ENCODE peak calls at places on chromosome 12, in five cellular contexts. E is GM12864, A is foreskin fibroblast, O is HCT116, I is sigmoid colon. B is an unnamed sample.

GRCh38 chr12:67720383-67720856 is 71.9 kb downstream of the DYRK2 start:
- DNase-seq in E (no peak), A (peak), O (no peak), I (peak), B (no peak)

GRCh38 chr12:40647651-40648050 is 44.6 kb upstream of the CNTN1 start:
- DNase-seq in E (no peak), A (no peak), O (peak), I (no peak), B (no peak)

GRCh38 chr12:93137656-93138612 is 208.8 kb upstream of the EEA1 start:
- DNase-seq in E (no peak), A (peak), O (peak), I (no peak), B (peak)

GRCh38 chr12:123937707-123938600 is 34.7 kb downstream of the CCDC92 start:
- DNase-seq in E (no peak), A (no peak), O (no peak), I (no peak), B (no peak)

GRCh38 chr12:8687846-8688601 is 9.8 kb upstream of the RIMKLB start:
- DNase-seq in E (no peak), A (peak), O (peak), I (peak), B (peak)

GRCh38 chr12:104750061-104750460 is 208.0 kb downstream of the SLC41A2 start:
- DNase-seq in E (peak), A (peak), O (no peak), I (no peak), B (peak)

GRCh38 chr12:132190012-132190755 is 45.9 kb downstream of the NOC4L start:
- DNase-seq in E (no peak), A (no peak), O (no peak), I (no peak), B (peak)

GRCh38 chr12:50647479-50647878 is 116.4 kb upstream of the ATF1 start:
- DNase-seq in E (no peak), A (peak), O (peak), I (no peak), B (no peak)

GRCh38 chr12:93813972-93814821 is 137.0 kb downstream of the CRADD start:
- DNase-seq in E (no peak), A (peak), O (no peak), I (peak), B (peak)

GRCh38 chr12:6233121-6233971 is 33.1 kb downstream of the CD9 start:
- DNase-seq in E (no peak), A (peak), O (no peak), I (no peak), B (no peak)

GRCh38 chr12:61291647-61292046 is 968.6 kb upstream of the USP15 start:
- DNase-seq in E (no peak), A (no peak), O (no peak), I (no peak), B (no peak)

GRCh38 chr12:104604070-104604994 is 147.6 kb downstream of the CHST11 start:
- DNase-seq in E (peak), A (peak), O (peak), I (peak), B (peak)

GRCh38 chr12:125185740-125186470 is 120.7 kb downstream of the AACS start:
- DNase-seq in E (peak), A (peak), O (peak), I (peak), B (peak)

GRCh38 chr12:68063900-68064590 is 74.8 kb downstream of the IFNG-AS1 start:
- DNase-seq in E (no peak), A (no peak), O (no peak), I (no peak), B (no peak)

GRCh38 chr12:121494093-121494787 is 86.6 kb downstream of the KDM2B start:
- DNase-seq in E (no peak), A (no peak), O (peak), I (no peak), B (peak)

GRCh38 chr12:67916266-67916970 is 72.8 kb upstream of the IFNG-AS1 start:
- DNase-seq in E (no peak), A (peak), O (no peak), I (no peak), B (peak)

GRCh38 chr12:3172124-3173007 is 95.2 kb downstream of the TSPAN9 start:
- DNase-seq in E (no peak), A (no peak), O (no peak), I (no peak), B (no peak)

GRCh38 chr12:70443274-70443673 is 77.2 kb downstream of the KCNMB4 start:
- DNase-seq in E (no peak), A (no peak), O (no peak), I (no peak), B (no peak)

GRCh38 chr12:82474181-82474797 is 116.0 kb downstream of the METTL25 start:
- DNase-seq in E (no peak), A (no peak), O (no peak), I (no peak), B (peak)

GRCh38 chr12:115261691-115262398 is 577.9 kb upstream of the TBX3 start:
- DNase-seq in E (no peak), A (peak), O (no peak), I (no peak), B (peak)

GRCh38 chr12:129531004-129531403 is 372.8 kb downstream of the TMEM132D start:
- DNase-seq in E (no peak), A (no peak), O (no peak), I (no peak), B (peak)

GRCh38 chr12:93886533-93887511 is 209.6 kb downstream of the CRADD start:
- DNase-seq in E (no peak), A (peak), O (no peak), I (no peak), B (no peak)

DNA sequence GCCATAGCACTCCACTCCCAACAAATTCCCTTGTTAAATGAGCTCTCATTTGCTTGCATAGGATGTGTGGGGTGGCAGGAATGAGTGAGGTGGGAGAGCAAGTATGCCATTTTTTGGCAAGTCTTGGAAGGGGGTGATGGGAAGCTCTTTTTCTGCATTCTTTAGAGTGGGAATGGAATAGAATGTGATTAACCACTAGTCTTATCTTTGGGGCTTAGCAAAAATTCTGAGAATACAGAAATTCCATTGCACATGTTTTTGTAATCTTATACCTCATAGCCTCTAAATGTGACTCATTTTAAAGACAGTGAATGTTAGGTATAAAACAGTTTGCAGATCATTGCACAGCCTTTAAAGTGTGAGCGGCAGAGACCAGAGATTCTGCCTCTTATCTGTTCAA is 28.4 kb upstream of the NEDD1 start:
- DNase-seq in E (no peak), A (no peak), O (no peak), I (no peak), B (no peak)
- H3K4me3 ChIP-seq in E (no peak), A (no peak), O (no peak), I (no peak), B (no peak)

DNA sequence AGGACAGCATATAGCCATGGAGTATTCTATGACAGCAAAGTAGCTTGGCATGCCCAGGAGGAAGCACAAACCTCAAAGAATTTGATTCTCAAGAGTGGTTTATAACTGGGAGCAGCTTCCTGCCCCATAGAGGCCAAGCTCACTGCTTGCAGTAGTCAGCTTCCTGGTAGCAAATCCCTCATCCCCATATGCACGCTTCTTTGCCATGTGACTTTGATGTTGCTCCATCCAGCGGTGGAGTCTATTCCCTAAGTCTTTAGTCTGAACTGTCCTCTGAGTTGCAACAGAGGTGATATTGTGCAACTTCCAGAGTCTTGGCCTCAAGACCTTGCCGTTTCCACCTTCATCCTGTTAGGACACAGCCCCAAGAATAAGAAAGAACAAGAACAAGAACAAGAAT is 996.8 kb upstream of the TMEM132C start:
- DNase-seq in E (no peak), A (peak), O (no peak), I (no peak), B (no peak)
- TF ChIP-seq CTCF in E (no peak), A (no peak), O (no peak), I (no peak), B (no peak)

GRCh38 chr12:58347188-58347587 is 405.8 kb downstream of the ATP23 start:
- DNase-seq in E (no peak), A (no peak), O (no peak), I (no peak), B (no peak)

GRCh38 chr12:58346032-58346632 is 404.8 kb downstream of the ATP23 start:
- DNase-seq in E (no peak), A (peak), O (peak), I (no peak), B (peak)

GRCh38 chr12:58342736-58343135 is 401.4 kb downstream of the ATP23 start:
- DNase-seq in E (no peak), A (peak), O (no peak), I (no peak), B (no peak)

GRCh38 chr12:58341791-58342190 is 400.4 kb downstream of the ATP23 start:
- DNase-seq in E (no peak), A (peak), O (no peak), I (no peak), B (no peak)
- H3K4me3 ChIP-seq in E (no peak), A (no peak), O (no peak), I (no peak), B (no peak)

DNA sequence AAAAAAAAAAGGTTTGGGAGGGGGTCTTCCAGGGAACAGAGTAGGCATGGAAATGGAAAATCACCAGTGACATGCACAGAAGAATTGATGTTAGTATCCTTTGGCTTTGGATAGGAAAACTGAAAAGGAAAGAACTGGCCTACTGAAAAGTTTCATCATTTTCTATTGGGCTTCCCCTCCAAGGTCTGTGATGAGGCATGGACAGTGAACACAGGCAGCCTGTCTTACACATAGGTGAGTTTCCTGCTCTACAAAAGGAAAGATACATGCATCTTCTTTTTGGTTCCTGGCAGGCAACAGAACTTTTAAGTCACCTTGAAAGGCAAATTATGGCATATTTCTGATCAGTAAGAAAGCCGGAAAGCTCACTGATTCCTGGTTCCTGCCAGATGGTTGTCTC is 5.8 kb downstream of the BMAL2 start:
- DNase-seq in E (no peak), A (no peak), O (no peak), I (no peak), B (peak)
- TF ChIP-seq CTCF in E (no peak), A (no peak), O (no peak), I (no peak), B (no peak)

GRCh38 chr12:18864900-18865561 is 127.1 kb downstream of the CAPZA3 start:
- DNase-seq in E (no peak), A (peak), O (no peak), I (no peak), B (peak)
- H3K4me3 ChIP-seq in E (no peak), A (peak), O (no peak), I (no peak), B (no peak)

GRCh38 chr12:24950231-24950834 is 1.4 kb upstream of the BCAT1 start:
- DNase-seq in E (peak), A (no peak), O (no peak), I (no peak), B (peak)

GRCh38 chr12:24948452-24948815 is 467 bp downstream of the BCAT1 start:
- DNase-seq in E (peak), A (peak), O (no peak), I (no peak), B (peak)

GRCh38 chr12:24947541-24948451 is 1.1 kb downstream of the BCAT1 start:
- DNase-seq in E (no peak), A (no peak), O (no peak), I (no peak), B (peak)

GRCh38 chr12:24945822-24946221 is 3.1 kb downstream of the BCAT1 start:
- DNase-seq in E (no peak), A (no peak), O (no peak), I (no peak), B (no peak)

GRCh38 chr12:24948816-24949722 is at the start of gene BCAT1:
- DNase-seq in E (no peak), A (peak), O (no peak), I (peak), B (peak)
- TF ChIP-seq CTCF in E (peak), A (no peak), O (no peak), I (no peak), B (peak)

B was measured in GM12865.